ENCODE peak calls at places on chromosomes 12 and 14, in five cellular contexts. L is foreskin keratinocyte, I is nephron progenitor cell, P is lower leg skin, D is kidney epithelial cell. T is an unnamed sample.

GRCh38 chr14:105064721-105065143 is 498 bp downstream of the GPR132 start:
- DNase-seq in P (no peak), D (no peak), I (no peak), L (no peak), T (peak)

GRCh38 chr14:104752735-104753527 is at the start of gene SIVA1:
- DNase-seq in L (peak), D (peak), P (peak), I (peak), T (peak)

GRCh38 chr12:79378496-79378895 is 312.3 kb downstream of the PAWR start:
- DNase-seq in P (no peak), L (no peak), I (no peak), D (no peak), T (no peak)

GRCh38 chr12:14216405-14217294 is 148.8 kb upstream of the ATF7IP start:
- DNase-seq in I (no peak), L (no peak), D (no peak), P (no peak), T (no peak)

GRCh38 chr12:18955594-18955993 is 173.9 kb upstream of the PLEKHA5 start:
- DNase-seq in I (no peak), L (no peak), D (no peak), P (no peak), T (no peak)

GRCh38 chr14:95078841-95079240 is 78.5 kb downstream of the DICER1 start:
- DNase-seq in P (no peak), L (no peak), I (no peak), D (no peak), T (no peak)

GRCh38 chr12:98750511-98750910 is 105.4 kb downstream of the APAF1 start:
- DNase-seq in D (no peak), P (no peak), I (no peak), L (no peak), T (no peak)

GRCh38 chr12:2284857-2285256 is 232.1 kb downstream of the CACNA1C start:
- DNase-seq in I (peak), L (no peak), D (no peak), P (no peak), T (peak)

GRCh38 chr12:52391618-52392002 is 6.2 kb upstream of the KRT84 start:
- DNase-seq in P (no peak), D (no peak), I (no peak), L (no peak), T (no peak)

GRCh38 chr12:39062266-39062996 is 157.0 kb upstream of the CPNE8 start:
- DNase-seq in L (no peak), P (no peak), D (no peak), I (no peak), T (no peak)

DNA sequence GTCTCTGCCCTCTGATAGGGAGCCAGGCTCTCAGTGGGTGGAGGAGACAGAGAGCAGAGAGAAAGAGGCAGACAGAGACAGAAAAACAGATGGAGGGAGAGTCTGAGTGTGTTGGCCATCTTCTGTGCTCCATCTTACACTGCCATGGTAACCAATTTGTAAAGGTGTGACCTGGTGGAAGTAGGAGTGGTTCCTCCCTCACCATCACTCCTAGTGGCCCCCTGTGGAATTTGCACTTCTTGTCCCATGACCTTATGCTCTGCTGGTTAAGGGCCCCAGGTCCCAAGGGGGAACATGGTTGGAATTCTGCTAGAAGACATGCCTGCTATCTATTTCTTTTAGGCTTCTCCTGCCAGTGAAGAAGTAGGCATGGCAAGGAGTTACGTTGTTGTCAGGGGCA is 376.7 kb upstream of the CCDC196 start:
- DNase-seq in D (no peak), P (no peak), L (no peak), I (no peak), T (no peak)
- TF ChIP-seq CTCF in D (no peak), P (no peak), L (no peak), I (no peak), T (no peak)

GRCh38 chr12:32302218-32302826 is 97.0 kb upstream of the FGD4 start:
- DNase-seq in D (no peak), P (no peak), I (no peak), L (no peak), T (peak)
- TF ChIP-seq CTCF in D (peak), P (no peak), I (no peak), L (peak), T (peak)

GRCh38 chr12:67161322-67161918 is 107.7 kb upstream of the CAND1 start:
- DNase-seq in I (peak), D (no peak), P (no peak), L (no peak), T (peak)
- TF ChIP-seq CTCF in I (peak), D (peak), P (no peak), L (peak), T (peak)

DNA sequence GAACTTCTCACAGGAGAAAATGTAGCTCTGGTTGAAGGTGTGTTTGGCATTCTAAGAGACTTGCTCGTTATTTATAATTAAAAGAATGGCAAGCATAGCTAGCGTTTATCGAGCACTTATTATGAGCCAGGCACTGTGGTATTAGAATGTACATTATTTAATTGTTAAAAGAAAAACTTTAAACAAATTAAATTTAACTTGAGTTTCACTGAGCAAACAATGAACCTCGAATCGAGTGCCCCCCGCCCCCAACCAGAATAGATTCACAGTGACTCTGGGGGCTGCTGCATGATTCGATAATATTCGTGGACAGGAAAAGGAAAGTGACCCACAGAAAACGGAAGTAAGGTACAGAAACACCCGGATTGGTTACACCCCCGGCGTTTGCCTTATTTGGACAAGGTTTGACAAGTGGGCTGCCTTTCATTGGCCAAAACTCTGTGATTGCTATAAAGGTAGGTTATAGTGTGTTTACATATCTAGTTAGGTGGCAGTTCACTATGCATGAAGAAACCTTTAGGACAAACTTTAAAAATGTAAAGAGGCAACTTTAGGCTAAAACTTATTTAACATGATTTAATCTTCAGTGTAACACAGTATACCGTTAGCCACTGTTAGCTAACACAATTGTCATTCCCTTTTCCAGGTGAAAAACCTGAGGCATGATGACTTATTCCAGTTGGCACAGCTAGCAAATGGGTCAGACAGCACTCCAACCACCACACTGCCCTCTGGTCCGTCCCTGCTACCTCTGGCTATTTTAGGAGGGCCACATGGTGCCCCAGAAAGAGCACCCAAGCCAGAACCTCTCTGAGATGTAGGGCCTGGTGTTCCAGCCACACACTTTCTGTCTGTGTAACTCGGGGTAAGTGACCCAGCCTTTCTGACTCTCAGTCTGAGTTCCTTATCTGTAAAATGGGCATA is 7.1 kb downstream of the SCNN1A start:
- DNase-seq in I (no peak), P (no peak), L (no peak), D (no peak), T (no peak)
- TF ChIP-seq CTCF in I (no peak), P (no peak), L (no peak), D (no peak), T (no peak)

DNA sequence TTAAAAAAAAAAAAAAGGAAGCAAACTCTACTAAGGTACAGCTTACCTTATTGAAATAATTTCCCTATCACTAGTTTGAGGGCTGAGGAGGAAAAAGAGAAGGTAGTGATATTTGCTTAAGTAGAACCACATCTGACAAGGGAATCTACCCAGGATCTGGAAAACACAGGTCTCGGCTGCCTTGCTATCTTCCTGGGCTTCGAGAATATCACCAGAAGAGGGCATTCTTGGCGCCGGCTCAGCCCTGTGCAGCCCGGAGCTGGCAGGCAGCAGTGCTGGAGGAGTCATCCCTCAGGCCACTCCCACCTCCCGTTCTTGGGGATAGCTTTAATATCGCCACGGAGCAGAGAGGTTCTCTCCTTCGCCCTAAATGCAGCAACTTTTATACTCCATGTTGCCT is 1181.2 kb downstream of the VRK1 start:
- DNase-seq in I (peak), L (peak), P (peak), D (peak), T (peak)
- TF ChIP-seq CTCF in I (peak), L (peak), P (no peak), D (peak), T (no peak)

T was measured in GM10248.